ENCODE peak calls at places on chromosomes 11 and 22, in four cellular contexts. C is activated CD4-positive, CD25-positive, alpha-beta regulatory T cell; T is AG10803; I is effector memory CD4-positive, alpha-beta T cell. S is an unnamed sample.

GRCh38 chr22:37021710-37022482 is 2.4 kb downstream of the MPST start:
- DNase-seq in T (peak), C (peak), I (no peak), S (peak)

GRCh38 chr11:60570970-60571369 is 55.8 kb downstream of the MS4A13 start:
- DNase-seq in T (no peak), I (no peak), C (no peak), S (no peak)

GRCh38 chr11:9777066-9777465 is 113.2 kb downstream of the SWAP70 start:
- DNase-seq in C (no peak), T (no peak), I (no peak), S (no peak)

GRCh38 chr11:30120045-30120589 is 103.3 kb upstream of the KCNA4 start:
- DNase-seq in C (no peak), T (no peak), I (no peak), S (no peak)

GRCh38 chr11:65786008-65786785 is 666 bp upstream of the OVOL1 start:
- DNase-seq in I (no peak), C (no peak), T (no peak), S (no peak)

GRCh38 chr11:76939219-76939631 is 78.5 kb downstream of the ACER3 start:
- DNase-seq in I (no peak), T (peak), C (no peak), S (no peak)

GRCh38 chr11:130677486-130678153 is 229.2 kb downstream of the ADAMTS15 start:
- DNase-seq in C (no peak), I (no peak), T (peak), S (peak)

GRCh38 chr11:67177399-67178281 is 58.6 kb downstream of the KDM2A start:
- DNase-seq in I (no peak), T (no peak), C (no peak), S (no peak)

GRCh38 chr22:20576445-20576816 is 69.0 kb downstream of the MED15 start:
- DNase-seq in T (no peak), C (no peak), I (no peak), S (no peak)

GRCh38 chr22:50169774-50170341 is 673 bp upstream of the PANX2 start:
- DNase-seq in C (peak), I (no peak), T (no peak), S (no peak)

GRCh38 chr22:24594569-24595120 is 1.8 kb upstream of the LRRC75B start:
- DNase-seq in T (no peak), I (no peak), C (no peak), S (no peak)

GRCh38 chr22:50544746-50545253 is 899 bp upstream of the KLHDC7B start:
- DNase-seq in C (no peak), T (no peak), I (no peak), S (no peak)

GRCh38 chr11:69979632-69980031 is 98.5 kb upstream of the ANO1 start:
- DNase-seq in I (no peak), T (no peak), C (no peak), S (no peak)

S was measured in AG08395.